ENCODE peak calls at places on chromosome 21, in ten cellular contexts. T, G, Z, J, Q, Y, X, A, F and W are unnamed samples.

GRCh38 chr21:15171546-15171945 is 106.7 kb upstream of the NRIP1 start:
- DNase-seq in T (no peak), G (no peak), Z (no peak), J (no peak), Q (no peak), Y (no peak), X (no peak), A (no peak), F (no peak), W (no peak)

GRCh38 chr21:44654576-44654950 is at the start of gene KRTAP12-4:
- DNase-seq in T (no peak), G (no peak), Z (no peak), J (no peak), Q (peak; percentile 15), Y (no peak), X (no peak), A (no peak), F (no peak), W (no peak)

GRCh38 chr21:42439284-42440186 is 35.8 kb downstream of the UBASH3A start:
- DNase-seq in T (no peak), G (no peak), Z (no peak), J (peak; percentile 66), Q (no peak), Y (no peak), X (no peak), A (no peak), F (no peak), W (peak; percentile 45)

GRCh38 chr21:23858878-23859277 is 1748.4 kb downstream of the MRPL39 start:
- DNase-seq in T (no peak), G (no peak), Z (no peak), J (no peak), Q (no peak), Y (no peak), X (no peak), A (no peak), F (no peak), W (no peak)

GRCh38 chr21:36693144-36694040 is 5.5 kb upstream of the SIM2 start:
- DNase-seq in T (no peak), G (no peak), Z (no peak), J (peak; percentile 26), Q (no peak), Y (no peak), X (no peak), A (no peak), F (no peak), W (peak; percentile 32)

GRCh38 chr21:36773111-36773510 is 74.2 kb downstream of the SIM2 start:
- DNase-seq in T (no peak), G (peak; percentile 38), Z (peak; percentile 87), J (no peak), Q (no peak), Y (peak; percentile 84), X (no peak), A (peak; percentile 98), F (peak; percentile 88), W (no peak)

GRCh38 chr21:25790122-25790951 is 55.6 kb downstream of the GABPA start:
- DNase-seq in T (peak; percentile 62), G (no peak), Z (peak; percentile 71), J (peak; percentile 19), Q (no peak), Y (no peak), X (peak; percentile 14), A (no peak), F (no peak), W (peak; percentile 31)

GRCh38 chr21:39097335-39097861 is 85.9 kb downstream of the PSMG1 start:
- DNase-seq in T (no peak), G (peak; percentile 46), Z (no peak), J (no peak), Q (no peak), Y (no peak), X (no peak), A (no peak), F (no peak), W (no peak)

GRCh38 chr21:33892853-33893252 is 22.8 kb downstream of the ATP5PO start:
- DNase-seq in T (no peak), G (no peak), Z (no peak), J (no peak), Q (no peak), Y (no peak), X (no peak), A (no peak), F (no peak), W (no peak)

GRCh38 chr21:37435120-37435519 is 68.5 kb downstream of the DYRK1A start:
- DNase-seq in T (peak; percentile 76), G (peak; percentile 46), Z (peak; percentile 41), J (peak; percentile 55), Q (peak; percentile 61), Y (no peak), X (peak; percentile 64), A (peak; percentile 37), F (peak; percentile 32), W (no peak)

GRCh38 chr21:16426936-16427335 is 697.2 kb downstream of the USP25 start:
- DNase-seq in T (no peak), G (no peak), Z (no peak), J (no peak), Q (no peak), Y (no peak), X (no peak), A (no peak), F (no peak), W (no peak)

GRCh38 chr21:30579351-30579750 is 10.8 kb downstream of the KRTAP22-2 start:
- DNase-seq in T (no peak), G (no peak), Z (no peak), J (no peak), Q (no peak), Y (no peak), X (no peak), A (no peak), F (no peak), W (no peak)

GRCh38 chr21:33647560-33647959 is 5.3 kb downstream of the ITSN1 start:
- DNase-seq in T (no peak), G (no peak), Z (no peak), J (no peak), Q (no peak), Y (no peak), X (no peak), A (no peak), F (no peak), W (no peak)

GRCh38 chr21:37341254-37341960 is 25.2 kb upstream of the DYRK1A start:
- DNase-seq in T (no peak), G (no peak), Z (no peak), J (no peak), Q (no peak), Y (no peak), X (no peak), A (no peak), F (no peak), W (no peak)

GRCh38 chr21:35150562-35151226 is 101.6 kb upstream of the RUNX1 start:
- DNase-seq in T (no peak), G (no peak), Z (no peak), J (no peak), Q (no peak), Y (no peak), X (no peak), A (no peak), F (no peak), W (no peak)

GRCh38 chr21:46327711-46328110 is 3.8 kb downstream of the PCNT start:
- DNase-seq in T (no peak), G (no peak), Z (no peak), J (no peak), Q (no peak), Y (no peak), X (no peak), A (no peak), F (no peak), W (no peak)

GRCh38 chr21:17590443-17590842 is 22.3 kb downstream of the BTG3 start:
- DNase-seq in T (no peak), G (no peak), Z (no peak), J (no peak), Q (no peak), Y (no peak), X (no peak), A (no peak), F (no peak), W (no peak)

GRCh38 chr21:43866233-43866632 is 1.2 kb downstream of the AGPAT3 start:
- DNase-seq in T (no peak), G (peak; percentile 47), Z (no peak), J (peak; percentile 81), Q (no peak), Y (no peak), X (peak; percentile 12), A (peak; percentile 33), F (peak; percentile 56), W (peak; percentile 82)

GRCh38 chr21:34345091-34345871 is 18.5 kb upstream of the KCNE2 start:
- DNase-seq in T (no peak), G (no peak), Z (no peak), J (no peak), Q (no peak), Y (no peak), X (no peak), A (no peak), F (no peak), W (no peak)

GRCh38 chr21:31730687-31731111 is 1.2 kb downstream of the SCAF4 start:
- DNase-seq in T (peak; percentile 41), G (peak; percentile 25), Z (no peak), J (peak; percentile 28), Q (no peak), Y (no peak), X (no peak), A (peak; percentile 13), F (no peak), W (no peak)

GRCh38 chr21:33937931-33938339 is 22.3 kb upstream of the ATP5PO start:
- DNase-seq in T (no peak), G (no peak), Z (no peak), J (peak; percentile 73), Q (no peak), Y (no peak), X (no peak), A (no peak), F (no peak), W (no peak)

GRCh38 chr21:14901482-14901958 is 163.3 kb downstream of the NRIP1 start:
- DNase-seq in T (no peak), G (no peak), Z (peak; percentile 91), J (peak; percentile 15), Q (no peak), Y (no peak), X (no peak), A (no peak), F (no peak), W (peak; percentile 38)

GRCh38 chr21:26137379-26138060 is 33.0 kb downstream of the APP start:
- DNase-seq in T (no peak), G (no peak), Z (no peak), J (no peak), Q (no peak), Y (no peak), X (no peak), A (no peak), F (no peak), W (peak; percentile 12)

GRCh38 chr21:45699251-45699942 is 55.9 kb downstream of the PCBP3 start:
- DNase-seq in T (no peak), G (no peak), Z (no peak), J (peak; percentile 38), Q (no peak), Y (no peak), X (no peak), A (no peak), F (no peak), W (no peak)

GRCh38 chr21:39714331-39714730 is 30.7 kb upstream of the IGSF5 start:
- DNase-seq in T (no peak), G (no peak), Z (no peak), J (no peak), Q (no peak), Y (no peak), X (no peak), A (no peak), F (no peak), W (no peak)

GRCh38 chr21:39807738-39808137 is 59.5 kb upstream of the PCP4 start:
- DNase-seq in T (no peak), G (no peak), Z (no peak), J (no peak), Q (no peak), Y (no peak), X (no peak), A (no peak), F (no peak), W (no peak)

GRCh38 chr21:45528981-45529784 is 13.1 kb downstream of the SLC19A1 start:
- DNase-seq in T (no peak), G (no peak), Z (no peak), J (no peak), Q (no peak), Y (peak; percentile 68), X (no peak), A (peak; percentile 5), F (peak; percentile 7), W (no peak)

GRCh38 chr21:42056468-42056867 is 14.6 kb upstream of the UMODL1 start:
- DNase-seq in T (peak; percentile 81), G (no peak), Z (peak; percentile 57), J (no peak), Q (no peak), Y (peak; percentile 61), X (no peak), A (peak; percentile 30), F (no peak), W (no peak)